ENCODE peak calls at places on chromosomes 12 and 14, in eight cellular contexts. P is pancreas; F is NCI-H187; I is stimulated activated CD4-positive, alpha-beta T cell treated with anti-CD3 and anti-CD28 coated beads, TNF-alpha, amount 100 ng/mL, for 1 hour; V is EL; U is germinal center; O is NCI-H1105 treated with DMSO at 0.1 percent for 48 hours; Y is left cardiac atrium. L is an unnamed sample.
A peak's percentile ranks its signal among the peaks of the same experiment; 100 is the strongest.

GRCh38 chr14:89509891-89510290 is 92.9 kb upstream of the FOXN3 start:
- DNase-seq in Y (no peak), F (no peak), O (no peak), V (peak; percentile 86), U (no peak), P (no peak), I (no peak), L (no peak)

GRCh38 chr14:53174918-53175317 is 21.8 kb upstream of the DDHD1 start:
- DNase-seq in Y (no peak), P (no peak), I (no peak), V (no peak), U (no peak), O (no peak), F (no peak), L (no peak)

GRCh38 chr12:42145552-42146215 is 1.0 kb upstream of the GXYLT1 start:
- DNase-seq in Y (no peak), U (no peak), I (no peak), O (no peak), V (peak; percentile 6), P (no peak), F (no peak), L (no peak)

GRCh38 chr12:11486623-11487444 is 91.5 kb upstream of the PRB2 start:
- DNase-seq in O (peak; percentile 86), I (peak; percentile 44), F (peak; percentile 49), U (peak; percentile 77), P (peak; percentile 72), Y (peak; percentile 83), V (peak; percentile 82), L (peak; percentile 77)

GRCh38 chr12:28032811-28033537 is 60.4 kb upstream of the PTHLH start:
- DNase-seq in Y (no peak), O (no peak), F (no peak), P (no peak), V (peak; percentile 19), U (no peak), I (no peak), L (no peak)

GRCh38 chr14:101588286-101588975 is 27.1 kb downstream of the DIO3 start:
- DNase-seq in P (no peak), Y (no peak), O (no peak), F (no peak), V (no peak), I (no peak), U (no peak), L (no peak)

GRCh38 chr12:47921907-47922306 is 17.1 kb upstream of the VDR start:
- DNase-seq in P (no peak), I (no peak), Y (no peak), F (no peak), V (no peak), O (no peak), U (no peak), L (no peak)

GRCh38 chr12:111672822-111673381 is 12.9 kb downstream of the BRAP start:
- DNase-seq in F (no peak), O (no peak), V (no peak), Y (no peak), I (no peak), U (no peak), P (no peak), L (no peak)

GRCh38 chr12:76927170-76927784 is 48.5 kb upstream of the CSRP2 start:
- DNase-seq in O (no peak), P (no peak), I (no peak), V (peak; percentile 56), U (peak; percentile 13), F (no peak), Y (peak; percentile 22), L (no peak)

GRCh38 chr14:95515523-95516517 is 630 bp downstream of the SYNE3 start:
- DNase-seq in U (peak; percentile 93), V (peak; percentile 72), Y (peak; percentile 79), F (peak; percentile 37), O (peak; percentile 48), I (peak; percentile 59), P (peak; percentile 52), L (peak; percentile 82)

GRCh38 chr12:47868041-47868440 is 36.8 kb downstream of the VDR start:
- DNase-seq in O (no peak), F (no peak), Y (peak; percentile 44), U (no peak), P (no peak), I (no peak), V (peak; percentile 31), L (no peak)